ENCODE peak calls at places on chromosomes 13 and 19, in seven cellular contexts. H, V, T, R, B, X and C are unnamed samples.

GRCh38 chr19:58543826-58544590 is at the start of gene TRIM28:
- DNase-seq in H (peak; percentile 99), V (peak; percentile 100), T (peak; percentile 99), R (peak; percentile 99), B (peak; percentile 99), X (peak; percentile 97), C (peak; percentile 100)

GRCh38 chr13:33321686-33322473 is 36.3 kb upstream of the STARD13 start:
- DNase-seq in H (no peak), V (no peak), T (no peak), R (no peak), B (peak; percentile 24), X (no peak), C (no peak)

GRCh38 chr19:15550273-15550672 is 41.9 kb downstream of the CYP4F22 start:
- DNase-seq in H (no peak), V (no peak), T (no peak), R (no peak), B (no peak), X (no peak), C (no peak)

GRCh38 chr19:16895467-16896097 is 6.8 kb downstream of the F2RL3 start:
- DNase-seq in H (no peak), V (no peak), T (no peak), R (peak; percentile 73), B (peak; percentile 3), X (no peak), C (no peak)

GRCh38 chr13:80305737-80306136 is 35.2 kb downstream of the SPRY2 start:
- DNase-seq in H (no peak), V (no peak), T (no peak), R (no peak), B (no peak), X (no peak), C (no peak)

GRCh38 chr13:105442941-105443340 is 1092.5 kb downstream of the EFNB2 start:
- DNase-seq in H (no peak), V (no peak), T (no peak), R (no peak), B (peak; percentile 99), X (no peak), C (no peak)

GRCh38 chr19:5090780-5091575 is 122.1 kb downstream of the KDM4B start:
- DNase-seq in H (peak; percentile 73), V (no peak), T (peak; percentile 42), R (peak; percentile 65), B (peak; percentile 44), X (peak; percentile 66), C (no peak)

GRCh38 chr13:44142540-44142867 is 231.1 kb upstream of the SERP2 start:
- DNase-seq in H (no peak), V (no peak), T (no peak), R (no peak), B (no peak), X (no peak), C (no peak)

GRCh38 chr19:34480971-34481821 is at the start of gene WTIP:
- DNase-seq in H (peak; percentile 88), V (no peak), T (peak; percentile 67), R (peak; percentile 84), B (peak; percentile 89), X (no peak), C (peak; percentile 47)

GRCh38 chr13:93959796-93960533 is 519.5 kb downstream of the DCT start:
- DNase-seq in H (no peak), V (no peak), T (no peak), R (no peak), B (no peak), X (no peak), C (no peak)

GRCh38 chr13:23696610-23697009 is 126.4 kb downstream of the TNFRSF19 start:
- DNase-seq in H (no peak), V (no peak), T (no peak), R (no peak), B (no peak), X (no peak), C (no peak)

GRCh38 chr19:45251452-45252354 is 632 bp downstream of the MARK4 start:
- DNase-seq in H (no peak), V (no peak), T (no peak), R (peak; percentile 28), B (peak; percentile 13), X (no peak), C (peak; percentile 77)

GRCh38 chr19:53947624-53948023 is 15.1 kb upstream of the CACNG8 start:
- DNase-seq in H (no peak), V (no peak), T (no peak), R (no peak), B (no peak), X (no peak), C (no peak)
- TF ChIP-seq CTCF in H (no peak), V (no peak), T (no peak), R (no peak), B (peak; percentile 10), X (no peak), C (no peak)

DNA sequence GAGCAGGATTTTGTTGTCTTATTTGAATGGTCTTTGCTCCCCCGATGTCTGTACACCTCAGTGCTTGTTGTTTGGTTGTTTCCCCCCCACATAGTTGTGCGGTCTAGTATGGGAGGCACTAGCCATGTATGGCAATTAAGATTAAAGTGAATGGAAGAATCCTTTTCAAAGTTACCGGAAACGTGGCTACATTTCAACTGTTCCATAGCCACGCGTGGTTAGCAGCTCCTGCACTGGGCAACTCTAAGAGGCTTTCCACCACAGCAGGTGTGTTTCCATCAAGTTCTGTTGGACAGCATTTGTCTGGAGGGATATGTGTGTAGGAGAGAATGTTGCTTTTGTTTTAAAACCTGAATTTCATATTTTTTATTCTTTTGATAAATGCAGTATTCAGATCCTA is 247.3 kb downstream of the GGACT start:
- DNase-seq in H (no peak), V (no peak), T (no peak), R (no peak), B (no peak), X (no peak), C (no peak)
- TF ChIP-seq CTCF in H (no peak), V (no peak), T (no peak), R (no peak), B (no peak), X (no peak), C (no peak)

DNA sequence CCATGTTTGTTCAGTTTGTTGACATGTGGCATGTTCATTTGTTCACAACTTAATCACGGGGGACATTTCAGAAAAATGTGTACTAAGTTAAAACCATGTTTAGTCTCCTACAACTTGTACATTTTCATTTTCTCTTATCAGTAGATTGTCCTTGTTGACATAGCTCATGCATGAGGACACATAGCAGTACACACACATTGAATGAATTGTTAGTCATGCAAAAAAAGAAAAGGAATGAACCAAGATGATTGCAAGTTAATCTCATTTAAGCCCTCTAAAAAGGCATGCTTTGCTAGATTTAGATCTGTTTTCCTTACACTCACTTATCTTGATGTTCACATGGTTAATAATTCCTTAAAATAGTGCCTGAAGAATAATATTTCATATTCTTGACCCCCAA is 38.2 kb upstream of the AKAP11 start:
- DNase-seq in H (no peak), V (no peak), T (no peak), R (no peak), B (no peak), X (no peak), C (no peak)
- TF ChIP-seq CTCF in H (no peak), V (no peak), T (no peak), R (no peak), B (no peak), X (no peak), C (no peak)

GRCh38 chr13:114146629-114147028 is 14.2 kb upstream of the RASA3 start:
- DNase-seq in H (no peak), V (no peak), T (no peak), R (no peak), B (no peak), X (no peak), C (no peak)
- TF ChIP-seq CTCF in H (no peak), V (no peak), T (no peak), R (no peak), B (peak; percentile 35), X (no peak), C (no peak)

GRCh38 chr19:1811942-1812425 is at the start of gene ATP8B3:
- DNase-seq in H (no peak), V (peak; percentile 17), T (peak; percentile 84), R (no peak), B (no peak), X (no peak), C (peak; percentile 100)

GRCh38 chr19:1814391-1814790 is 2.3 kb upstream of the ATP8B3 start:
- DNase-seq in H (no peak), V (no peak), T (no peak), R (no peak), B (no peak), X (no peak), C (no peak)

GRCh38 chr19:1812426-1813196 is 535 bp upstream of the ATP8B3 start:
- DNase-seq in H (peak; percentile 96), V (peak; percentile 62), T (peak; percentile 91), R (peak; percentile 91), B (peak; percentile 95), X (peak; percentile 70), C (peak; percentile 96)

GRCh38 chr19:1813837-1814217 is 1.8 kb upstream of the ATP8B3 start:
- DNase-seq in H (no peak), V (no peak), T (no peak), R (no peak), B (no peak), X (no peak), C (no peak)

GRCh38 chr19:1813197-1813836 is 1.2 kb upstream of the ATP8B3 start:
- DNase-seq in H (no peak), V (no peak), T (no peak), R (no peak), B (no peak), X (no peak), C (no peak)
- TF ChIP-seq CTCF in H (no peak), V (peak; percentile 4), T (no peak), R (peak; percentile 34), B (no peak), X (no peak), C (no peak)

GRCh38 chr19:47813304-47813994 is 8.3 kb upstream of the CRX start:
- DNase-seq in H (peak; percentile 67), V (peak; percentile 50), T (peak; percentile 69), R (peak; percentile 28), B (peak; percentile 23), X (peak; percentile 12), C (peak; percentile 82)

GRCh38 chr19:47819841-47820244 is 1.9 kb upstream of the CRX start:
- DNase-seq in H (no peak), V (no peak), T (no peak), R (no peak), B (no peak), X (no peak), C (no peak)

DNA sequence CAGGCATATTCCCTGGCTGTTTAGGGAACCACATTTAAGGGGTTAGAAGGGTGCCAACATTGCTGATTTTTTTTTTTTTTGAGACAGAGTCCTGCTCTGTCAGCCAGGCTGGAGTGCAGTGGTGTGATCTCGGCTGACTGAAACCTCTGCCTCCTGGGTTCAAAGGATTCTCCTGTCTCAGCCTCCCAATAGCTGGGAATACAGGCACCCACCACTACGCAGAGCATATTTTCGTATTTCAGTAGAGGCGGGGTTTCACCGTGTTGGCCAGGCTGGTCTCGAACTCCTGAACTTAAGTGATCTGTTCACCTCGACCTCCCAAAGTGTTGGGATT is 7.8 kb upstream of the CRX start:
- DNase-seq in H (no peak), V (no peak), T (no peak), R (no peak), B (no peak), X (no peak), C (no peak)
- TF ChIP-seq CTCF in H (no peak), V (peak; percentile 13), T (no peak), R (no peak), B (no peak), X (no peak), C (no peak)